ENCODE peak calls at places on chromosomes 13 and 19, in eight cellular contexts. One of them, this sample, is unnamed.

GRCh38 chr13:106205871-106206270 is 329.6 kb downstream of the EFNB2 start:
- DNase-seq in H9: no peak
- DNase-seq in EL: no peak
- DNase-seq in hypothalamus: no peak
- DNase-seq in ovary: no peak
- DNase-seq in T-helper 2 cell: no peak
- DNase-seq in hepatic stellate cell: no peak
- DNase-seq in osteoblast: no peak
- DNase-seq in this sample: no peak

GRCh38 chr19:11578342-11579142 is 1.1 kb upstream of the ACP5 start:
- DNase-seq in H9: peak
- DNase-seq in EL: no peak
- DNase-seq in hypothalamus: no peak
- DNase-seq in ovary: peak
- DNase-seq in T-helper 2 cell: no peak
- DNase-seq in hepatic stellate cell: no peak
- DNase-seq in osteoblast: peak
- DNase-seq in this sample: peak

GRCh38 chr19:4676955-4677731 is 7.0 kb upstream of the MYDGF start:
- DNase-seq in H9: peak
- DNase-seq in EL: peak
- DNase-seq in hypothalamus: no peak
- DNase-seq in ovary: no peak
- DNase-seq in T-helper 2 cell: no peak
- DNase-seq in hepatic stellate cell: peak
- DNase-seq in osteoblast: peak
- DNase-seq in this sample: peak

GRCh38 chr13:79995334-79995733 is 345.6 kb downstream of the SPRY2 start:
- DNase-seq in H9: no peak
- DNase-seq in EL: peak
- DNase-seq in hypothalamus: no peak
- DNase-seq in ovary: no peak
- DNase-seq in T-helper 2 cell: no peak
- DNase-seq in hepatic stellate cell: no peak
- DNase-seq in osteoblast: peak
- DNase-seq in this sample: no peak

GRCh38 chr19:4327252-4327876 is 11.3 kb downstream of the STAP2 start:
- DNase-seq in H9: peak
- DNase-seq in EL: peak
- DNase-seq in hypothalamus: peak
- DNase-seq in ovary: peak
- DNase-seq in T-helper 2 cell: peak
- DNase-seq in hepatic stellate cell: no peak
- DNase-seq in osteoblast: peak
- DNase-seq in this sample: peak

GRCh38 chr13:103876571-103876970 is 810.4 kb upstream of the SLC10A2 start:
- DNase-seq in H9: no peak
- DNase-seq in EL: no peak
- DNase-seq in hypothalamus: no peak
- DNase-seq in ovary: no peak
- DNase-seq in T-helper 2 cell: no peak
- DNase-seq in hepatic stellate cell: no peak
- DNase-seq in osteoblast: no peak
- DNase-seq in this sample: no peak

GRCh38 chr19:40709817-40710216 is 6.9 kb downstream of the COQ8B start:
- DNase-seq in H9: no peak
- DNase-seq in EL: no peak
- DNase-seq in hypothalamus: no peak
- DNase-seq in ovary: no peak
- DNase-seq in T-helper 2 cell: no peak
- DNase-seq in hepatic stellate cell: no peak
- DNase-seq in osteoblast: no peak
- DNase-seq in this sample: no peak

GRCh38 chr13:110925023-110925608 is 10.2 kb upstream of the ANKRD10 start:
- DNase-seq in H9: peak
- DNase-seq in EL: no peak
- DNase-seq in hypothalamus: no peak
- DNase-seq in ovary: no peak
- DNase-seq in T-helper 2 cell: no peak
- DNase-seq in hepatic stellate cell: no peak
- DNase-seq in osteoblast: no peak
- DNase-seq in this sample: no peak

GRCh38 chr19:40640744-40641143 is 39.6 kb downstream of the LTBP4 start:
- DNase-seq in H9: no peak
- DNase-seq in EL: no peak
- DNase-seq in hypothalamus: no peak
- DNase-seq in ovary: no peak
- DNase-seq in T-helper 2 cell: no peak
- DNase-seq in hepatic stellate cell: peak
- DNase-seq in osteoblast: no peak
- DNase-seq in this sample: no peak

GRCh38 chr19:2057484-2058469 is 6.7 kb upstream of the MKNK2 start:
- DNase-seq in H9: no peak
- DNase-seq in EL: no peak
- DNase-seq in hypothalamus: no peak
- DNase-seq in ovary: no peak
- DNase-seq in T-helper 2 cell: no peak
- DNase-seq in hepatic stellate cell: no peak
- DNase-seq in osteoblast: peak
- DNase-seq in this sample: no peak

GRCh38 chr13:21478881-21479808 is 20.0 kb upstream of the ZDHHC20 start:
- DNase-seq in H9: no peak
- DNase-seq in EL: peak
- DNase-seq in hypothalamus: no peak
- DNase-seq in ovary: no peak
- DNase-seq in T-helper 2 cell: peak
- DNase-seq in hepatic stellate cell: peak
- DNase-seq in osteoblast: peak
- DNase-seq in this sample: peak

GRCh38 chr13:74026753-74027152 is 107.5 kb downstream of the KLF12 start:
- DNase-seq in H9: peak
- DNase-seq in EL: peak
- DNase-seq in hypothalamus: no peak
- DNase-seq in ovary: no peak
- DNase-seq in T-helper 2 cell: peak
- DNase-seq in hepatic stellate cell: no peak
- DNase-seq in osteoblast: no peak
- DNase-seq in this sample: no peak

GRCh38 chr13:36297600-36298338 is at the start of gene CCDC169:
- DNase-seq in H9: peak
- DNase-seq in EL: peak
- DNase-seq in hypothalamus: peak
- DNase-seq in ovary: peak
- DNase-seq in T-helper 2 cell: peak
- DNase-seq in hepatic stellate cell: peak
- DNase-seq in osteoblast: peak
- DNase-seq in this sample: peak

GRCh38 chr13:94557836-94558235 is 38.1 kb downstream of the TGDS start:
- DNase-seq in H9: no peak
- DNase-seq in EL: no peak
- DNase-seq in hypothalamus: no peak
- DNase-seq in ovary: no peak
- DNase-seq in T-helper 2 cell: no peak
- DNase-seq in hepatic stellate cell: no peak
- DNase-seq in osteoblast: no peak
- DNase-seq in this sample: no peak

GRCh38 chr13:28140433-28141125 is 2.2 kb downstream of the PAN3 start:
- DNase-seq in H9: no peak
- DNase-seq in EL: no peak
- DNase-seq in hypothalamus: no peak
- DNase-seq in ovary: no peak
- DNase-seq in T-helper 2 cell: no peak
- DNase-seq in hepatic stellate cell: no peak
- DNase-seq in osteoblast: no peak
- DNase-seq in this sample: no peak

GRCh38 chr19:51948979-51949378 is 21.7 kb downstream of the ZNF613 start:
- DNase-seq in H9: no peak
- DNase-seq in EL: peak
- DNase-seq in hypothalamus: peak
- DNase-seq in ovary: peak
- DNase-seq in T-helper 2 cell: no peak
- DNase-seq in hepatic stellate cell: peak
- DNase-seq in osteoblast: no peak
- DNase-seq in this sample: no peak

GRCh38 chr19:39996218-39996810 is 546 bp upstream of the ZNF546 start:
- DNase-seq in H9: no peak
- DNase-seq in EL: peak
- DNase-seq in hypothalamus: no peak
- DNase-seq in ovary: no peak
- DNase-seq in T-helper 2 cell: no peak
- DNase-seq in hepatic stellate cell: peak
- DNase-seq in osteoblast: peak
- DNase-seq in this sample: peak

GRCh38 chr13:24362435-24362951 is 53.1 kb downstream of the C1QTNF9 start:
- DNase-seq in H9: no peak
- DNase-seq in EL: no peak
- DNase-seq in hypothalamus: no peak
- DNase-seq in ovary: no peak
- DNase-seq in T-helper 2 cell: no peak
- DNase-seq in hepatic stellate cell: no peak
- DNase-seq in osteoblast: no peak
- DNase-seq in this sample: no peak

GRCh38 chr19:15075801-15076200 is 6.2 kb upstream of the OR1I1 start:
- DNase-seq in H9: no peak
- DNase-seq in EL: no peak
- DNase-seq in hypothalamus: no peak
- DNase-seq in ovary: no peak
- DNase-seq in T-helper 2 cell: no peak
- DNase-seq in hepatic stellate cell: no peak
- DNase-seq in osteoblast: no peak
- DNase-seq in this sample: no peak

GRCh38 chr13:49292742-49293498 is 45.2 kb downstream of the CDADC1 start:
- DNase-seq in H9: no peak
- DNase-seq in EL: peak
- DNase-seq in hypothalamus: peak
- DNase-seq in ovary: peak
- DNase-seq in T-helper 2 cell: no peak
- DNase-seq in hepatic stellate cell: peak
- DNase-seq in osteoblast: peak
- DNase-seq in this sample: no peak

GRCh38 chr13:41428155-41428554 is 29.2 kb upstream of the RGCC start:
- DNase-seq in H9: peak
- DNase-seq in EL: no peak
- DNase-seq in hypothalamus: peak
- DNase-seq in ovary: no peak
- DNase-seq in T-helper 2 cell: peak
- DNase-seq in hepatic stellate cell: no peak
- DNase-seq in osteoblast: peak
- DNase-seq in this sample: no peak